ENCODE peak calls at places on chromosomes 12 and 14, in six cellular contexts. X, V, P, U, L and Z are unnamed samples.

GRCh38 chr12:116347265-116347664 is 69.8 kb upstream of the MED13L start:
- DNase-seq in X (no peak), V (no peak), P (no peak), U (no peak), L (no peak), Z (no peak)

GRCh38 chr12:133217219-133217618 is 18.5 kb downstream of the ANHX start:
- DNase-seq in X (no peak), V (no peak), P (no peak), U (no peak), L (no peak), Z (no peak)

GRCh38 chr14:74610866-74611671 is 968 bp downstream of the LTBP2 start:
- DNase-seq in X (no peak), V (no peak), P (no peak), U (no peak), L (no peak), Z (no peak)

GRCh38 chr14:59176764-59177163 is 11.7 kb upstream of the DAAM1 start:
- DNase-seq in X (no peak), V (no peak), P (no peak), U (no peak), L (no peak), Z (no peak)

GRCh38 chr12:116389990-116390655 is 112.6 kb upstream of the MED13L start:
- DNase-seq in X (no peak), V (peak; percentile 95), P (no peak), U (no peak), L (no peak), Z (no peak)

GRCh38 chr14:77217551-77217950 is 36.0 kb downstream of the TMEM63C start:
- DNase-seq in X (no peak), V (no peak), P (no peak), U (no peak), L (no peak), Z (no peak)

GRCh38 chr14:94058128-94058673 is 22.8 kb downstream of the DDX24 start:
- DNase-seq in X (no peak), V (no peak), P (no peak), U (no peak), L (no peak), Z (no peak)

GRCh38 chr14:57009585-57010515 is 199.6 kb upstream of the OTX2 start:
- DNase-seq in X (no peak), V (no peak), P (no peak), U (no peak), L (no peak), Z (no peak)

GRCh38 chr12:100229036-100229635 is 28.5 kb downstream of the ACTR6 start:
- DNase-seq in X (no peak), V (no peak), P (no peak), U (no peak), L (peak; percentile 36), Z (no peak)